ENCODE peak calls at places on chromosomes 5 and 9, in eight cellular contexts. One of them, this sample, is unnamed.

GRCh38 chr5:99177796-99178195 is 249.0 kb upstream of the CHD1 start:
- DNase-seq in dorsolateral prefrontal cortex: no peak
- DNase-seq in prostate gland: no peak
- DNase-seq in astrocyte of the spinal cord: no peak
- DNase-seq in upper lobe of right lung: no peak
- DNase-seq in AG09309: no peak
- DNase-seq in thoracic aorta: no peak
- DNase-seq in lung: no peak
- DNase-seq in this sample: no peak

GRCh38 chr5:1479581-1480188 is 34.4 kb upstream of the SLC6A3 start:
- DNase-seq in thoracic aorta: no peak
- DNase-seq in prostate gland: no peak
- DNase-seq in AG09309: peak
- DNase-seq in upper lobe of right lung: no peak
- DNase-seq in astrocyte of the spinal cord: peak
- DNase-seq in lung: no peak
- DNase-seq in dorsolateral prefrontal cortex: no peak
- DNase-seq in this sample: no peak

GRCh38 chr5:11384441-11385250 is 519.6 kb downstream of the CTNND2 start:
- DNase-seq in lung: no peak
- DNase-seq in AG09309: no peak
- DNase-seq in dorsolateral prefrontal cortex: peak
- DNase-seq in thoracic aorta: no peak
- DNase-seq in prostate gland: peak
- DNase-seq in astrocyte of the spinal cord: no peak
- DNase-seq in upper lobe of right lung: peak
- DNase-seq in this sample: no peak

GRCh38 chr5:113574417-113574816 is 60.9 kb downstream of the YTHDC2 start:
- DNase-seq in upper lobe of right lung: no peak
- DNase-seq in thoracic aorta: no peak
- DNase-seq in lung: no peak
- DNase-seq in astrocyte of the spinal cord: peak
- DNase-seq in dorsolateral prefrontal cortex: peak
- DNase-seq in AG09309: peak
- DNase-seq in prostate gland: no peak
- DNase-seq in this sample: no peak

GRCh38 chr5:112848116-112848811 is 12.8 kb upstream of the SRP19 start:
- DNase-seq in astrocyte of the spinal cord: peak
- DNase-seq in dorsolateral prefrontal cortex: no peak
- DNase-seq in upper lobe of right lung: no peak
- DNase-seq in thoracic aorta: no peak
- DNase-seq in prostate gland: no peak
- DNase-seq in AG09309: peak
- DNase-seq in lung: no peak
- DNase-seq in this sample: no peak

GRCh38 chr5:157689942-157690689 is 18.8 kb downstream of the C5orf52 start:
- DNase-seq in astrocyte of the spinal cord: no peak
- DNase-seq in thoracic aorta: no peak
- DNase-seq in AG09309: no peak
- DNase-seq in lung: no peak
- DNase-seq in upper lobe of right lung: no peak
- DNase-seq in prostate gland: no peak
- DNase-seq in dorsolateral prefrontal cortex: no peak
- DNase-seq in this sample: no peak

GRCh38 chr9:121633144-121633714 is 18.2 kb upstream of the DAB2IP start:
- DNase-seq in astrocyte of the spinal cord: no peak
- DNase-seq in thoracic aorta: no peak
- DNase-seq in lung: no peak
- DNase-seq in dorsolateral prefrontal cortex: no peak
- DNase-seq in AG09309: no peak
- DNase-seq in upper lobe of right lung: no peak
- DNase-seq in prostate gland: no peak
- DNase-seq in this sample: no peak

GRCh38 chr9:20684865-20685696 is 1.0 kb downstream of the FOCAD start:
- DNase-seq in dorsolateral prefrontal cortex: no peak
- DNase-seq in prostate gland: peak
- DNase-seq in lung: no peak
- DNase-seq in upper lobe of right lung: no peak
- DNase-seq in AG09309: peak
- DNase-seq in astrocyte of the spinal cord: peak
- DNase-seq in thoracic aorta: no peak
- DNase-seq in this sample: no peak

GRCh38 chr5:137220523-137220927 is 278.6 kb downstream of the SPOCK1 start:
- DNase-seq in lung: no peak
- DNase-seq in prostate gland: no peak
- DNase-seq in AG09309: peak
- DNase-seq in upper lobe of right lung: no peak
- DNase-seq in dorsolateral prefrontal cortex: no peak
- DNase-seq in thoracic aorta: no peak
- DNase-seq in astrocyte of the spinal cord: peak
- DNase-seq in this sample: no peak

GRCh38 chr5:78677777-78678668 is 29.5 kb upstream of the LHFPL2 start:
- DNase-seq in dorsolateral prefrontal cortex: no peak
- DNase-seq in prostate gland: no peak
- DNase-seq in upper lobe of right lung: no peak
- DNase-seq in astrocyte of the spinal cord: peak
- DNase-seq in thoracic aorta: peak
- DNase-seq in lung: no peak
- DNase-seq in AG09309: peak
- DNase-seq in this sample: no peak

GRCh38 chr5:20556364-20556763 is 568.4 kb upstream of the CDH18 start:
- DNase-seq in upper lobe of right lung: no peak
- DNase-seq in AG09309: no peak
- DNase-seq in lung: no peak
- DNase-seq in thoracic aorta: no peak
- DNase-seq in dorsolateral prefrontal cortex: no peak
- DNase-seq in prostate gland: no peak
- DNase-seq in astrocyte of the spinal cord: peak
- DNase-seq in this sample: no peak

GRCh38 chr9:20043035-20043434 is 254.2 kb upstream of the SLC24A2 start:
- DNase-seq in prostate gland: no peak
- DNase-seq in upper lobe of right lung: no peak
- DNase-seq in lung: no peak
- DNase-seq in thoracic aorta: no peak
- DNase-seq in astrocyte of the spinal cord: no peak
- DNase-seq in dorsolateral prefrontal cortex: no peak
- DNase-seq in AG09309: no peak
- DNase-seq in this sample: no peak

GRCh38 chr5:89901983-89902382 is 507.6 kb downstream of the CETN3 start:
- DNase-seq in astrocyte of the spinal cord: no peak
- DNase-seq in thoracic aorta: peak
- DNase-seq in upper lobe of right lung: no peak
- DNase-seq in lung: no peak
- DNase-seq in AG09309: no peak
- DNase-seq in prostate gland: peak
- DNase-seq in dorsolateral prefrontal cortex: peak
- DNase-seq in this sample: no peak

GRCh38 chr9:84932915-84933527 is 263.5 kb downstream of the NTRK2 start:
- DNase-seq in prostate gland: no peak
- DNase-seq in thoracic aorta: no peak
- DNase-seq in AG09309: no peak
- DNase-seq in astrocyte of the spinal cord: peak
- DNase-seq in lung: no peak
- DNase-seq in dorsolateral prefrontal cortex: no peak
- DNase-seq in upper lobe of right lung: no peak
- DNase-seq in this sample: no peak
- TF ChIP-seq CTCF in prostate gland: no peak
- TF ChIP-seq CTCF in thoracic aorta: no peak
- TF ChIP-seq CTCF in AG09309: peak
- TF ChIP-seq CTCF in astrocyte of the spinal cord: no peak
- TF ChIP-seq CTCF in lung: no peak
- TF ChIP-seq CTCF in dorsolateral prefrontal cortex: peak
- TF ChIP-seq CTCF in upper lobe of right lung: no peak
- TF ChIP-seq CTCF in this sample: no peak

GRCh38 chr9:96619491-96620154 is at the start of gene CDC14B:
- DNase-seq in lung: peak
- DNase-seq in upper lobe of right lung: peak
- DNase-seq in prostate gland: peak
- DNase-seq in AG09309: no peak
- DNase-seq in thoracic aorta: peak
- DNase-seq in astrocyte of the spinal cord: peak
- DNase-seq in dorsolateral prefrontal cortex: peak
- DNase-seq in this sample: peak
- TF ChIP-seq CTCF in lung: no peak
- TF ChIP-seq CTCF in upper lobe of right lung: no peak
- TF ChIP-seq CTCF in prostate gland: peak
- TF ChIP-seq CTCF in AG09309: peak
- TF ChIP-seq CTCF in thoracic aorta: no peak
- TF ChIP-seq CTCF in astrocyte of the spinal cord: no peak
- TF ChIP-seq CTCF in dorsolateral prefrontal cortex: no peak
- TF ChIP-seq CTCF in this sample: no peak

DNA sequence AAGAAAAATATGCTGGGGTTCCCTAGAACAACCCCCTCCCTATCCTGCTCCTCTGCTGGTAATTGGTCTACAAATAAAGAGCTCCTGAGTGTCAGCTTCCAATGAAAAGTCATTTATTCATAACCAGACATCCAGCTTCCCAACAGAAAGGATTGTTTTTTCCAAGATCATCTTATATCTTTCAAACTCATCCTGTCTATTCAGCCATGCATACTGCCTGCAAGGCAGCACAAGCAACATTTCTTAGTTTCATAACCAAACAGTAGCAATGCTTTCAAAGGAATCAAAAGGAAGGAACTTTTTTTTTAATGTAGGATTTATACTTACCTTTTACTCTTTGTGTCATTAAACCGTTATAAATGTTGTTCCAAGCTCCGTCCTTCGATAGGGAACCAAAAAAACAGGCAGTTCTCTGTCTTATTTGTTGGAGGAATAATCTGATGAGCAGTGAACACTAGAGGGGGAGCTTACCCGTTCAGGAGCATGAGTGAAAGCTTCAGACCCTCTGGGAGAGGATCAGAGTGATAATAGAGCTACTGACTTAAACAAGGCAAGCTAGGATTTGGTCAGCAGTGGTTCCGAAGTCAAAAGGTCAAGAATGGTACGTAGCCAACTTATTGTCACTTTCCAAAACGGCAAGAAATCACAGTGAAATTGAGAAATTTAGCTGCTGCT is 893.1 kb downstream of the NR2F1-AS1 start:
- DNase-seq in AG09309: peak
- DNase-seq in upper lobe of right lung: no peak
- DNase-seq in prostate gland: no peak
- DNase-seq in lung: no peak
- DNase-seq in dorsolateral prefrontal cortex: no peak
- DNase-seq in astrocyte of the spinal cord: peak
- DNase-seq in thoracic aorta: no peak
- DNase-seq in this sample: no peak
- TF ChIP-seq CTCF in AG09309: peak
- TF ChIP-seq CTCF in upper lobe of right lung: peak
- TF ChIP-seq CTCF in prostate gland: peak
- TF ChIP-seq CTCF in lung: no peak
- TF ChIP-seq CTCF in dorsolateral prefrontal cortex: peak
- TF ChIP-seq CTCF in astrocyte of the spinal cord: peak
- TF ChIP-seq CTCF in thoracic aorta: no peak
- TF ChIP-seq CTCF in this sample: no peak

DNA sequence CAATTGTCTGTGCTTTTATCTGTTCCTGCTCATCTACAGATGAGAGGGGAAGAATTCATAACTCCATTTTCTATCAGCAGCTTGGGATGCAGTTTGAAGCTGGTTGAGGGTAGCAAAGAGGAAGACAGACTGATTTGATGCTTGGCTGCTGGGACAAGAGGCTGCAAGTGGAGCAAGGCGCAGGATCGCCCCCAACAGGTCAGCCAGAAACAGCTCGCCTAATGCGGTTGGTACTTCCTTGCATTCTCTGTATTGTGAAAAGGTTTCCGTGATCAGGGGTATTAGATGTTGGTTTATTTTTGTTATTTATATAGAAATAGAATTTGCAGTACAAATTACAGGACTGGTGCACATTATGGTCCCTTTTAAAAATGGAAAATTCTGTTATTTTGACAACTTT is 40.6 kb downstream of the ZNF883 start:
- DNase-seq in AG09309: no peak
- DNase-seq in astrocyte of the spinal cord: peak
- DNase-seq in dorsolateral prefrontal cortex: no peak
- DNase-seq in lung: no peak
- DNase-seq in thoracic aorta: no peak
- DNase-seq in upper lobe of right lung: no peak
- DNase-seq in prostate gland: no peak
- DNase-seq in this sample: no peak
- TF ChIP-seq CTCF in AG09309: peak
- TF ChIP-seq CTCF in astrocyte of the spinal cord: peak
- TF ChIP-seq CTCF in dorsolateral prefrontal cortex: no peak
- TF ChIP-seq CTCF in lung: no peak
- TF ChIP-seq CTCF in thoracic aorta: no peak
- TF ChIP-seq CTCF in upper lobe of right lung: peak
- TF ChIP-seq CTCF in prostate gland: no peak
- TF ChIP-seq CTCF in this sample: no peak

GRCh38 chr5:93430673-93431192 is 150.3 kb downstream of the NR2F1-AS1 start:
- DNase-seq in lung: no peak
- DNase-seq in AG09309: no peak
- DNase-seq in prostate gland: no peak
- DNase-seq in astrocyte of the spinal cord: no peak
- DNase-seq in upper lobe of right lung: no peak
- DNase-seq in thoracic aorta: no peak
- DNase-seq in dorsolateral prefrontal cortex: no peak
- DNase-seq in this sample: no peak
- TF ChIP-seq CTCF in lung: no peak
- TF ChIP-seq CTCF in AG09309: no peak
- TF ChIP-seq CTCF in prostate gland: no peak
- TF ChIP-seq CTCF in astrocyte of the spinal cord: no peak
- TF ChIP-seq CTCF in upper lobe of right lung: no peak
- TF ChIP-seq CTCF in thoracic aorta: no peak
- TF ChIP-seq CTCF in dorsolateral prefrontal cortex: no peak
- TF ChIP-seq CTCF in this sample: no peak